ENCODE peak calls at places on chromosomes 1 and 21, in seven cellular contexts. One of them, this sample, is unnamed.
A peak's percentile ranks its signal among the peaks of the same experiment; 100 is the strongest.

GRCh38 chr21:18350216-18350615 is 53.4 kb downstream of the TMPRSS15 start:
- DNase-seq in CD8-positive, alpha-beta T cell: no peak
- DNase-seq in uterus: no peak
- DNase-seq in heart right ventricle: no peak
- DNase-seq in pancreas: no peak
- DNase-seq in fibroblast of lung: peak; percentile 32
- DNase-seq in left ventricle myocardium inferior: no peak
- DNase-seq in this sample: no peak

GRCh38 chr1:247400685-247401084 is 15.3 kb upstream of the NLRP3 start:
- DNase-seq in CD8-positive, alpha-beta T cell: no peak
- DNase-seq in heart right ventricle: no peak
- DNase-seq in uterus: no peak
- DNase-seq in fibroblast of lung: no peak
- DNase-seq in pancreas: no peak
- DNase-seq in left ventricle myocardium inferior: no peak
- DNase-seq in this sample: no peak

GRCh38 chr1:115706774-115707425 is 61.6 kb downstream of the CASQ2 start:
- DNase-seq in CD8-positive, alpha-beta T cell: no peak
- DNase-seq in heart right ventricle: no peak
- DNase-seq in fibroblast of lung: peak; percentile 69
- DNase-seq in uterus: no peak
- DNase-seq in left ventricle myocardium inferior: no peak
- DNase-seq in pancreas: no peak
- DNase-seq in this sample: no peak

GRCh38 chr1:22323846-22324504 is 127.7 kb upstream of the ZBTB40 start:
- DNase-seq in heart right ventricle: no peak
- DNase-seq in left ventricle myocardium inferior: no peak
- DNase-seq in CD8-positive, alpha-beta T cell: no peak
- DNase-seq in uterus: no peak
- DNase-seq in fibroblast of lung: no peak
- DNase-seq in pancreas: no peak
- DNase-seq in this sample: no peak

GRCh38 chr1:11279152-11279551 is 6.2 kb downstream of the UBIAD1 start:
- DNase-seq in pancreas: no peak
- DNase-seq in uterus: no peak
- DNase-seq in CD8-positive, alpha-beta T cell: no peak
- DNase-seq in left ventricle myocardium inferior: no peak
- DNase-seq in fibroblast of lung: no peak
- DNase-seq in heart right ventricle: no peak
- DNase-seq in this sample: no peak

GRCh38 chr1:36705629-36706028 is 222.9 kb upstream of the CSF3R start:
- DNase-seq in uterus: no peak
- DNase-seq in CD8-positive, alpha-beta T cell: no peak
- DNase-seq in fibroblast of lung: no peak
- DNase-seq in heart right ventricle: no peak
- DNase-seq in pancreas: no peak
- DNase-seq in left ventricle myocardium inferior: no peak
- DNase-seq in this sample: no peak

GRCh38 chr1:111595807-111596206 is 23.8 kb upstream of the RAP1A start:
- DNase-seq in uterus: no peak
- DNase-seq in fibroblast of lung: no peak
- DNase-seq in left ventricle myocardium inferior: no peak
- DNase-seq in pancreas: no peak
- DNase-seq in CD8-positive, alpha-beta T cell: no peak
- DNase-seq in heart right ventricle: no peak
- DNase-seq in this sample: no peak

GRCh38 chr1:175188936-175189335 is 3.6 kb downstream of the KIAA0040 start:
- DNase-seq in heart right ventricle: no peak
- DNase-seq in CD8-positive, alpha-beta T cell: no peak
- DNase-seq in fibroblast of lung: no peak
- DNase-seq in uterus: no peak
- DNase-seq in left ventricle myocardium inferior: no peak
- DNase-seq in pancreas: no peak
- DNase-seq in this sample: no peak

GRCh38 chr1:89723863-89724262 is 90.9 kb downstream of the LRRC8C start:
- DNase-seq in pancreas: no peak
- DNase-seq in left ventricle myocardium inferior: peak; percentile 59
- DNase-seq in uterus: no peak
- DNase-seq in fibroblast of lung: peak; percentile 29
- DNase-seq in heart right ventricle: peak; percentile 38
- DNase-seq in CD8-positive, alpha-beta T cell: no peak
- DNase-seq in this sample: no peak

GRCh38 chr1:8424539-8425116 is 106.7 kb downstream of the SLC45A1 start:
- DNase-seq in fibroblast of lung: no peak
- DNase-seq in uterus: peak; percentile 54
- DNase-seq in heart right ventricle: peak; percentile 27
- DNase-seq in left ventricle myocardium inferior: peak; percentile 43
- DNase-seq in CD8-positive, alpha-beta T cell: no peak
- DNase-seq in pancreas: peak; percentile 44
- DNase-seq in this sample: no peak

GRCh38 chr1:8423134-8423701 is 105.3 kb downstream of the SLC45A1 start:
- DNase-seq in CD8-positive, alpha-beta T cell: no peak
- DNase-seq in uterus: peak; percentile 39
- DNase-seq in heart right ventricle: peak; percentile 38
- DNase-seq in left ventricle myocardium inferior: peak; percentile 47
- DNase-seq in fibroblast of lung: no peak
- DNase-seq in pancreas: peak; percentile 52
- DNase-seq in this sample: no peak

GRCh38 chr1:8425150-8425780 is 107.4 kb downstream of the SLC45A1 start:
- DNase-seq in fibroblast of lung: no peak
- DNase-seq in uterus: no peak
- DNase-seq in heart right ventricle: no peak
- DNase-seq in pancreas: no peak
- DNase-seq in left ventricle myocardium inferior: no peak
- DNase-seq in CD8-positive, alpha-beta T cell: no peak
- DNase-seq in this sample: no peak

GRCh38 chr1:8422439-8423133 is 104.7 kb downstream of the SLC45A1 start:
- DNase-seq in CD8-positive, alpha-beta T cell: no peak
- DNase-seq in fibroblast of lung: no peak
- DNase-seq in uterus: peak; percentile 53
- DNase-seq in pancreas: peak; percentile 41
- DNase-seq in left ventricle myocardium inferior: no peak
- DNase-seq in heart right ventricle: peak; percentile 33
- DNase-seq in this sample: peak; percentile 35

GRCh38 chr1:8423702-8424538 is 106.0 kb downstream of the SLC45A1 start:
- DNase-seq in uterus: peak; percentile 61
- DNase-seq in fibroblast of lung: peak; percentile 78
- DNase-seq in heart right ventricle: peak; percentile 54
- DNase-seq in left ventricle myocardium inferior: peak; percentile 52
- DNase-seq in pancreas: peak; percentile 57
- DNase-seq in CD8-positive, alpha-beta T cell: no peak
- DNase-seq in this sample: peak; percentile 88
- TF ChIP-seq CTCF in uterus: no peak
- TF ChIP-seq CTCF in fibroblast of lung: no peak
- TF ChIP-seq CTCF in heart right ventricle: no peak
- TF ChIP-seq CTCF in left ventricle myocardium inferior: peak; percentile 37
- TF ChIP-seq CTCF in pancreas: no peak
- TF ChIP-seq CTCF in CD8-positive, alpha-beta T cell: no peak
- TF ChIP-seq CTCF in this sample: no peak

DNA sequence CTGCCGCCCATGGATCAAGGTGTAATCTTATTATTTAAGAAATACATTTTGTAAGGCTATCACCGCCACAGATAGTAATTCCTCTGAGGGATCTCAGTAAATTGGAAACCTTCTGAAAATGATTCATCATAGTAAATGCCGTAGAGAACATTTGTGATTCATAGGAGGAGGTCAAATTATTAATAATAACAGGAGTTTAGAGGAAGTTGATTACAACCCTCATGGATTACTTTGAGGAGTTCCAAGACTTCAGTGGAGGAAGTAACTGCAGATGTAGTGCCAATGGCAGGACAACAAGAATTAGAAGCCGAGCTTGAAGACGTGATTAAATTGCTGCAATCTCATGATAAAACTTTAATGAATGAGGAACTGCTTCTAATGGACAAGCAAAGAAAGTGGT is 280.1 kb downstream of the PTPRC start:
- DNase-seq in uterus: no peak
- DNase-seq in left ventricle myocardium inferior: no peak
- DNase-seq in CD8-positive, alpha-beta T cell: no peak
- DNase-seq in fibroblast of lung: no peak
- DNase-seq in heart right ventricle: no peak
- DNase-seq in pancreas: no peak
- DNase-seq in this sample: no peak
- TF ChIP-seq CTCF in uterus: no peak
- TF ChIP-seq CTCF in left ventricle myocardium inferior: no peak
- TF ChIP-seq CTCF in CD8-positive, alpha-beta T cell: no peak
- TF ChIP-seq CTCF in fibroblast of lung: no peak
- TF ChIP-seq CTCF in heart right ventricle: no peak
- TF ChIP-seq CTCF in pancreas: no peak
- TF ChIP-seq CTCF in this sample: no peak

GRCh38 chr21:37658994-37659458 is 257.2 kb downstream of the KCNJ6 start:
- DNase-seq in fibroblast of lung: peak; percentile 79
- DNase-seq in pancreas: no peak
- DNase-seq in heart right ventricle: no peak
- DNase-seq in left ventricle myocardium inferior: no peak
- DNase-seq in uterus: peak; percentile 73
- DNase-seq in CD8-positive, alpha-beta T cell: no peak
- DNase-seq in this sample: no peak
- TF ChIP-seq CTCF in fibroblast of lung: peak; percentile 27
- TF ChIP-seq CTCF in pancreas: peak; percentile 25
- TF ChIP-seq CTCF in heart right ventricle: no peak
- TF ChIP-seq CTCF in left ventricle myocardium inferior: peak; percentile 24
- TF ChIP-seq CTCF in uterus: peak; percentile 23
- TF ChIP-seq CTCF in CD8-positive, alpha-beta T cell: no peak
- TF ChIP-seq CTCF in this sample: no peak

GRCh38 chr1:108049083-108049819 is 84.3 kb upstream of the VAV3 start:
- DNase-seq in uterus: no peak
- DNase-seq in heart right ventricle: peak; percentile 31
- DNase-seq in CD8-positive, alpha-beta T cell: no peak
- DNase-seq in left ventricle myocardium inferior: peak; percentile 41
- DNase-seq in pancreas: no peak
- DNase-seq in fibroblast of lung: peak; percentile 20
- DNase-seq in this sample: peak; percentile 25
- TF ChIP-seq CTCF in uterus: no peak
- TF ChIP-seq CTCF in heart right ventricle: peak; percentile 31
- TF ChIP-seq CTCF in CD8-positive, alpha-beta T cell: peak; percentile 50
- TF ChIP-seq CTCF in left ventricle myocardium inferior: peak; percentile 57
- TF ChIP-seq CTCF in pancreas: peak; percentile 12
- TF ChIP-seq CTCF in fibroblast of lung: peak; percentile 21
- TF ChIP-seq CTCF in this sample: peak; percentile 49

DNA sequence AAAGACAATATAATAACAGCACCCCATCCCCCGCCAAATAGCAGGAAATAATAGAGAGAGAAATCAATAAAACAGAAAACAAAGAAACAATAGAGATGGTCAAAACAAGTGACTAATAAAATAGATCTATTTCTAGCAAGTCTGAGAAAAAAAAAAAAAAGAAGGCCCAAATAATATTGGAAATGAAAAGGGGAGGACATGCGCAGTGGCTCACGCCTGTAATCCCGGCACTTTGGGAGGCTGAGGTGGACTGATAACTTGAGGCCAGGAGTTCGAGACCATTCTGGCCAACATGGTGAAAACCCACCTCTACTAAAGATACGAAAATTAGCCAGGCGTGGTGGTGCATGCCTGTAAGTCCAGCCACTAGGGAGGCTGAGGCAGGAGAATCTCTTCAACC is 18.5 kb upstream of the HCRTR1 start:
- DNase-seq in pancreas: no peak
- DNase-seq in heart right ventricle: no peak
- DNase-seq in CD8-positive, alpha-beta T cell: no peak
- DNase-seq in fibroblast of lung: no peak
- DNase-seq in uterus: no peak
- DNase-seq in left ventricle myocardium inferior: no peak
- DNase-seq in this sample: no peak
- TF ChIP-seq CTCF in pancreas: no peak
- TF ChIP-seq CTCF in heart right ventricle: no peak
- TF ChIP-seq CTCF in CD8-positive, alpha-beta T cell: no peak
- TF ChIP-seq CTCF in fibroblast of lung: no peak
- TF ChIP-seq CTCF in uterus: no peak
- TF ChIP-seq CTCF in left ventricle myocardium inferior: no peak
- TF ChIP-seq CTCF in this sample: no peak

GRCh38 chr21:29499734-29500343 is 201.1 kb downstream of the BACH1 start:
- DNase-seq in fibroblast of lung: peak; percentile 13
- DNase-seq in left ventricle myocardium inferior: no peak
- DNase-seq in CD8-positive, alpha-beta T cell: no peak
- DNase-seq in pancreas: no peak
- DNase-seq in uterus: no peak
- DNase-seq in heart right ventricle: no peak
- DNase-seq in this sample: peak; percentile 10
- TF ChIP-seq CTCF in fibroblast of lung: peak; percentile 41
- TF ChIP-seq CTCF in left ventricle myocardium inferior: peak; percentile 52
- TF ChIP-seq CTCF in CD8-positive, alpha-beta T cell: no peak
- TF ChIP-seq CTCF in pancreas: peak; percentile 8
- TF ChIP-seq CTCF in uterus: no peak
- TF ChIP-seq CTCF in heart right ventricle: peak; percentile 25
- TF ChIP-seq CTCF in this sample: peak; percentile 48

GRCh38 chr1:160999376-160999775 is 21.6 kb downstream of the F11R start:
- DNase-seq in heart right ventricle: no peak
- DNase-seq in uterus: no peak
- DNase-seq in fibroblast of lung: no peak
- DNase-seq in pancreas: no peak
- DNase-seq in CD8-positive, alpha-beta T cell: no peak
- DNase-seq in left ventricle myocardium inferior: no peak
- DNase-seq in this sample: no peak

GRCh38 chr1:161001068-161001467 is 19.9 kb downstream of the F11R start:
- DNase-seq in uterus: no peak
- DNase-seq in pancreas: no peak
- DNase-seq in left ventricle myocardium inferior: no peak
- DNase-seq in fibroblast of lung: no peak
- DNase-seq in CD8-positive, alpha-beta T cell: no peak
- DNase-seq in heart right ventricle: no peak
- DNase-seq in this sample: no peak

GRCh38 chr1:160996195-160996594 is 24.8 kb downstream of the F11R start:
- DNase-seq in uterus: no peak
- DNase-seq in heart right ventricle: no peak
- DNase-seq in left ventricle myocardium inferior: no peak
- DNase-seq in CD8-positive, alpha-beta T cell: no peak
- DNase-seq in pancreas: no peak
- DNase-seq in fibroblast of lung: peak; percentile 85
- DNase-seq in this sample: no peak

GRCh38 chr1:160993544-160993943 is 27.4 kb downstream of the F11R start:
- DNase-seq in left ventricle myocardium inferior: no peak
- DNase-seq in pancreas: no peak
- DNase-seq in uterus: no peak
- DNase-seq in fibroblast of lung: peak; percentile 59
- DNase-seq in CD8-positive, alpha-beta T cell: no peak
- DNase-seq in heart right ventricle: no peak
- DNase-seq in this sample: no peak

GRCh38 chr1:160997323-160998038 is 23.5 kb downstream of the F11R start:
- DNase-seq in uterus: peak; percentile 58
- DNase-seq in heart right ventricle: peak; percentile 45
- DNase-seq in fibroblast of lung: peak; percentile 63
- DNase-seq in pancreas: peak; percentile 56
- DNase-seq in CD8-positive, alpha-beta T cell: no peak
- DNase-seq in left ventricle myocardium inferior: peak; percentile 52
- DNase-seq in this sample: no peak
- TF ChIP-seq CTCF in uterus: peak; percentile 21
- TF ChIP-seq CTCF in heart right ventricle: peak; percentile 64
- TF ChIP-seq CTCF in fibroblast of lung: peak; percentile 65
- TF ChIP-seq CTCF in pancreas: peak; percentile 30
- TF ChIP-seq CTCF in CD8-positive, alpha-beta T cell: peak; percentile 30
- TF ChIP-seq CTCF in left ventricle myocardium inferior: peak; percentile 80
- TF ChIP-seq CTCF in this sample: peak; percentile 30

GRCh38 chr1:156001682-156002171 is 19.0 kb downstream of the SSR2 start:
- DNase-seq in pancreas: no peak
- DNase-seq in CD8-positive, alpha-beta T cell: no peak
- DNase-seq in uterus: no peak
- DNase-seq in heart right ventricle: no peak
- DNase-seq in left ventricle myocardium inferior: no peak
- DNase-seq in fibroblast of lung: peak; percentile 79
- DNase-seq in this sample: no peak
- TF ChIP-seq CTCF in pancreas: no peak
- TF ChIP-seq CTCF in CD8-positive, alpha-beta T cell: no peak
- TF ChIP-seq CTCF in uterus: no peak
- TF ChIP-seq CTCF in heart right ventricle: no peak
- TF ChIP-seq CTCF in left ventricle myocardium inferior: no peak
- TF ChIP-seq CTCF in fibroblast of lung: no peak
- TF ChIP-seq CTCF in this sample: no peak

This sample was measured in nephron progenitor cell.